ENCODE peak calls at places on chromosomes 13 and 19, in eight cellular contexts. M, S, U, T, O, B, V and W are unnamed samples.

GRCh38 chr13:40388617-40389016 is 277.8 kb downstream of the FOXO1 start:
- DNase-seq in M (peak), S (peak), U (no peak), T (no peak), O (peak), B (peak), V (peak), W (no peak)

GRCh38 chr19:53874384-53874995 is 6.8 kb downstream of the MYADM start:
- DNase-seq in M (no peak), S (no peak), U (no peak), T (no peak), O (no peak), B (no peak), V (no peak), W (no peak)

GRCh38 chr13:99726261-99726894 is 225.1 kb downstream of the TM9SF2 start:
- DNase-seq in M (no peak), S (no peak), U (no peak), T (no peak), O (no peak), B (no peak), V (no peak), W (no peak)

GRCh38 chr13:34207334-34207733 is 389.4 kb downstream of the RFC3 start:
- DNase-seq in M (no peak), S (no peak), U (no peak), T (no peak), O (no peak), B (no peak), V (peak), W (no peak)

GRCh38 chr13:60679928-60680693 is 283.1 kb downstream of the TDRD3 start:
- DNase-seq in M (no peak), S (no peak), U (no peak), T (no peak), O (no peak), B (no peak), V (no peak), W (no peak)

GRCh38 chr19:40210919-40211318 is 7.3 kb downstream of the TTC9B start:
- DNase-seq in M (no peak), S (no peak), U (no peak), T (no peak), O (no peak), B (no peak), V (no peak), W (no peak)

GRCh38 chr19:55454787-55455243 is 6.6 kb downstream of the ISOC2 start:
- DNase-seq in M (peak), S (peak), U (peak), T (peak), O (peak), B (peak), V (peak), W (no peak)

GRCh38 chr13:32009362-32009761 is 22.2 kb upstream of the FRY start:
- DNase-seq in M (no peak), S (no peak), U (no peak), T (no peak), O (no peak), B (no peak), V (no peak), W (no peak)

GRCh38 chr13:21395953-21396352 is 63.1 kb downstream of the ZDHHC20 start:
- DNase-seq in M (peak), S (no peak), U (no peak), T (no peak), O (no peak), B (no peak), V (no peak), W (no peak)

GRCh38 chr19:46630806-46631205 is 5.2 kb downstream of the GNG8 start:
- DNase-seq in M (no peak), S (no peak), U (no peak), T (no peak), O (no peak), B (no peak), V (no peak), W (no peak)

GRCh38 chr19:5292843-5293606 is 47.6 kb downstream of the PTPRS start:
- DNase-seq in M (peak), S (peak), U (peak), T (peak), O (peak), B (peak), V (peak), W (peak)

GRCh38 chr19:33094504-33095067 is 13.6 kb downstream of the GPATCH1 start:
- DNase-seq in M (no peak), S (no peak), U (no peak), T (no peak), O (no peak), B (no peak), V (no peak), W (no peak)

GRCh38 chr19:45498411-45499195 is at the start of gene PPM1N:
- DNase-seq in M (peak), S (peak), U (no peak), T (peak), O (peak), B (peak), V (peak), W (no peak)